ENCODE peak calls at places on chromosomes 11 and 22, in five cellular contexts. One of them, this sample, is unnamed.

GRCh38 chr11:65643971-65644370 is 6.1 kb downstream of the SIPA1 start:
- DNase-seq in mesenchymal stem cell: no peak
- DNase-seq in HCT116: no peak
- DNase-seq in MM.1S: no peak
- DNase-seq in K562: peak; percentile 64
- DNase-seq in this sample: no peak

GRCh38 chr22:25159028-25159427 is 40.6 kb upstream of the CRYBB3 start:
- DNase-seq in MM.1S: no peak
- DNase-seq in HCT116: no peak
- DNase-seq in mesenchymal stem cell: peak; percentile 76
- DNase-seq in K562: no peak
- DNase-seq in this sample: no peak

GRCh38 chr11:16924826-16925494 is 89.3 kb downstream of the PLEKHA7 start:
- DNase-seq in K562: no peak
- DNase-seq in HCT116: peak; percentile 78
- DNase-seq in mesenchymal stem cell: no peak
- DNase-seq in MM.1S: no peak
- DNase-seq in this sample: peak; percentile 72

GRCh38 chr22:27557554-27558060 is 243.9 kb downstream of the MN1 start:
- DNase-seq in MM.1S: no peak
- DNase-seq in K562: peak; percentile 45
- DNase-seq in mesenchymal stem cell: no peak
- DNase-seq in HCT116: no peak
- DNase-seq in this sample: no peak

GRCh38 chr22:25673721-25674120 is 68.3 kb upstream of the MYO18B start:
- DNase-seq in HCT116: no peak
- DNase-seq in mesenchymal stem cell: no peak
- DNase-seq in K562: no peak
- DNase-seq in MM.1S: no peak
- DNase-seq in this sample: no peak

GRCh38 chr11:113161671-113162589 is 152.5 kb upstream of the TTC12 start:
- DNase-seq in MM.1S: no peak
- DNase-seq in K562: no peak
- DNase-seq in mesenchymal stem cell: no peak
- DNase-seq in HCT116: no peak
- DNase-seq in this sample: no peak

GRCh38 chr11:133835258-133836075 is 9.8 kb downstream of the SPATA19 start:
- DNase-seq in mesenchymal stem cell: peak; percentile 8
- DNase-seq in K562: no peak
- DNase-seq in HCT116: peak; percentile 47
- DNase-seq in MM.1S: no peak
- DNase-seq in this sample: peak; percentile 82

GRCh38 chr11:127521413-127521812 is 520.8 kb upstream of the KIRREL3 start:
- DNase-seq in mesenchymal stem cell: peak; percentile 86
- DNase-seq in K562: no peak
- DNase-seq in HCT116: no peak
- DNase-seq in MM.1S: no peak
- DNase-seq in this sample: no peak

GRCh38 chr11:18459634-18460033 is 4.0 kb downstream of the LDHAL6A start:
- DNase-seq in HCT116: no peak
- DNase-seq in MM.1S: no peak
- DNase-seq in K562: no peak
- DNase-seq in mesenchymal stem cell: no peak
- DNase-seq in this sample: no peak

GRCh38 chr11:96338910-96339703 is 3.9 kb downstream of the MAML2 start:
- DNase-seq in mesenchymal stem cell: peak; percentile 80
- DNase-seq in MM.1S: peak; percentile 88
- DNase-seq in HCT116: no peak
- DNase-seq in K562: no peak
- DNase-seq in this sample: no peak

GRCh38 chr11:80462211-80462610 is 1021.4 kb upstream of the TENM4 start:
- DNase-seq in K562: no peak
- DNase-seq in HCT116: no peak
- DNase-seq in MM.1S: no peak
- DNase-seq in mesenchymal stem cell: peak; percentile 20
- DNase-seq in this sample: no peak

GRCh38 chr11:26950260-26950719 is 43.6 kb upstream of the FIBIN start:
- DNase-seq in HCT116: no peak
- DNase-seq in mesenchymal stem cell: peak; percentile 88
- DNase-seq in K562: no peak
- DNase-seq in MM.1S: no peak
- DNase-seq in this sample: no peak

GRCh38 chr11:59069082-59069481 is 17.0 kb upstream of the GLYATL1B start:
- DNase-seq in mesenchymal stem cell: no peak
- DNase-seq in HCT116: no peak
- DNase-seq in MM.1S: no peak
- DNase-seq in K562: no peak
- DNase-seq in this sample: no peak

GRCh38 chr22:36419177-36419911 is 31.6 kb upstream of the MYH9 start:
- DNase-seq in mesenchymal stem cell: peak; percentile 95
- DNase-seq in K562: peak; percentile 55
- DNase-seq in MM.1S: peak; percentile 84
- DNase-seq in HCT116: no peak
- DNase-seq in this sample: no peak

GRCh38 chr11:129440028-129440630 is 64.5 kb downstream of the BARX2 start:
- DNase-seq in MM.1S: no peak
- DNase-seq in mesenchymal stem cell: no peak
- DNase-seq in K562: no peak
- DNase-seq in HCT116: no peak
- DNase-seq in this sample: no peak

GRCh38 chr11:65594991-65595920 is at the start of gene KCNK7:
- DNase-seq in HCT116: no peak
- DNase-seq in mesenchymal stem cell: no peak
- DNase-seq in K562: peak; percentile 71
- DNase-seq in MM.1S: no peak
- DNase-seq in this sample: no peak

GRCh38 chr11:95922536-95923440 is 1.1 kb downstream of the MTMR2 start:
- DNase-seq in mesenchymal stem cell: peak; percentile 34
- DNase-seq in HCT116: no peak
- DNase-seq in MM.1S: no peak
- DNase-seq in K562: no peak
- DNase-seq in this sample: no peak

GRCh38 chr11:19525276-19525675 is 187.4 kb upstream of the NAV2 start:
- DNase-seq in mesenchymal stem cell: no peak
- DNase-seq in K562: no peak
- DNase-seq in MM.1S: no peak
- DNase-seq in HCT116: no peak
- DNase-seq in this sample: no peak

GRCh38 chr22:19143967-19144400 is 467 bp downstream of the ESS2 start:
- DNase-seq in MM.1S: no peak
- DNase-seq in mesenchymal stem cell: peak; percentile 45
- DNase-seq in HCT116: no peak
- DNase-seq in K562: peak; percentile 80
- DNase-seq in this sample: no peak

GRCh38 chr11:9112075-9112474 is 20.7 kb upstream of the SCUBE2 start:
- DNase-seq in K562: no peak
- DNase-seq in mesenchymal stem cell: no peak
- DNase-seq in HCT116: no peak
- DNase-seq in MM.1S: no peak
- DNase-seq in this sample: no peak

GRCh38 chr11:30586251-30587144 is at the start of gene MPPED2:
- DNase-seq in MM.1S: peak; percentile 56
- DNase-seq in HCT116: no peak
- DNase-seq in mesenchymal stem cell: no peak
- DNase-seq in K562: peak; percentile 9
- DNase-seq in this sample: peak; percentile 87

GRCh38 chr11:122757201-122757600 is 81.1 kb upstream of the CRTAM start:
- DNase-seq in HCT116: no peak
- DNase-seq in mesenchymal stem cell: no peak
- DNase-seq in MM.1S: no peak
- DNase-seq in K562: no peak
- DNase-seq in this sample: no peak

GRCh38 chr22:22881116-22882032 is 6.2 kb upstream of the IGLL5 start:
- DNase-seq in mesenchymal stem cell: no peak
- DNase-seq in HCT116: no peak
- DNase-seq in K562: peak; percentile 55
- DNase-seq in MM.1S: peak; percentile 39
- DNase-seq in this sample: no peak

DNA sequence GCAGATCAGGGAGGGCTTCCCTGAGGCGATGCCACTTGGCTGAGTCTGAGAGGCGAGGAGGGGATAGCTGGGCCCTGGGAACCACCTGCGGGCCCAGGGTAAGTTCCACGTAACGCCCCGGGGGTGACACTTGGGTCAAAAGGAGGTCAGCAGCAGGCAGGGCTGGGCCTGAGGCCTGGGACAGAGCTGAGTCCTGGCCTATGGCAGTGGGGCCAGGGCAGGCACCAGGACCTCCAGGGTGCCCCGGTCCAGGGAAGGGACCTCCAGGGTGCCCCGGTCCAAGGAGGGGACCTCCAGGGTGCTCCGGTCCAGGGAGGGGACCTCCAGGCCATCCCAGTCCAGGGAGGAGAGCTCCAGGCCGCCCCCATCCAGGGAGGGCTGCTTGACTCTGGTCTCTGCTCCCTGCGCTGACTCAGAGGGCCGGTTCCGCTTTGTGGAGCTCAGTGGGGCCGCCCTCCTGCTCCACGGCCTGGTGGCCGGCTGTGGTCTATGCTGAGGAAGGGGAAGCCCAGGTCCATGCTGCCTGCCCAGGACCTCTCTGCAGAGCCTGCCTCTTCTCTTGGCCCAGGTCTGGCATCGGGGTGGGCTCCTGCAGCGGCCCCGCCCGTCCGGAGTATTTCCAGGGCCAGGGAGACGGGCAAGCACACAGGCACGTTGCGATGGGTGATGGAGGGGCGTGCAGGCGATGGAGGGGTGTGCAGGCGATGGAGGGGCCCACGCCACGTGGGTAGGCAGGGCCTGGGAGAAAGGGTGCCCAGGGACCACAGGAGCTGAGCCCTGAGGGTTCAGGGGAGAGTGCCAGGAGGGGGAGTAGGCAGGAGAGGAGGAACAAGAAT is 19.5 kb upstream of the WNT7B start:
- DNase-seq in K562: no peak
- DNase-seq in mesenchymal stem cell: peak; percentile 79
- DNase-seq in MM.1S: no peak
- DNase-seq in HCT116: no peak
- DNase-seq in this sample: no peak
- H3K9ac ChIP-seq in K562: no peak overlapping the region
- H3K9ac ChIP-seq in mesenchymal stem cell: peak overlapping the region; percentile 88
- H3K9ac ChIP-seq in MM.1S: no peak overlapping the region
- H3K9ac ChIP-seq in HCT116: no peak overlapping the region
- H3K9ac ChIP-seq in this sample: no peak overlapping the region

DNA sequence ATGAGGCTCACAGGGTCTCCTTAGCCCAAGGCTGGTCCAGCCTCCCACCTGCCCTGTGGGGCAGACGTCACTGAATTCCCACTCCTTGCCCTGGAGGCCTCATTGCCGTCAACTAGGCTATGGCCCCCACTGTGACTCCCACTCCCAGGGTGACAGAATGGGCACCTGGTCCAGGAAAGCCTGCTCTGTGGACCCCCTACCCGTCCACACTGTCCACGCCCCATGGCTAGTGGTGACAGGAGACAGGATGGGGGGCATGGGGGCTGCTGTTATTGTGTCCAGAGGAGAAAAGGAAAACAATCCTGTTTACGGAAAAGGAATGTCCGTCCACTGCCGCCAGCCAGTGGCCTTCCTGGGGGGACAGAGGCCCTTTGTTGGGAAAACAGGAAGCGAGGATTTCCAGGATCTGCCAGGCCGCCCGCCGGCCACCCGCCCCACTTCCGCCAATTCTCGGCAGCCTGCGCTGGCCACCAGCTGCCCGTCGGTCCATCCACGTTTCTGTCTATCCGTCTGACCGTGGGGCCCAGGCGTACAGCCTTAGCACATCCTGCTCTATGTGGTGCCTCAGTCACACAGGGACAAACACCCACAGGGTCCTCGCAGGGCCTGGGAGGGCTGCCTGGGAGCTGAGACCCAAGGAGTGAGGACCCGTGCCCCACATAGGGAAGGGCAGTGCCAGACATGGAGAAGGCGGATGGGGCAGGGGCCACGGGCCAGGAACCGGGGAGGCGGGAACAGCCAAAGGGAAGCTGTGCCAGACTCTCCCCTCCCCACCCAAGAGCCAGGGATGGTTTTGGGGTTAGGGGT is 19.5 kb downstream of the CRELD2 start:
- DNase-seq in MM.1S: peak; percentile 2
- DNase-seq in mesenchymal stem cell: no peak
- DNase-seq in K562: no peak
- DNase-seq in HCT116: no peak
- DNase-seq in this sample: no peak
- H3K4me2 ChIP-seq in MM.1S: no peak overlapping the region
- H3K4me2 ChIP-seq in mesenchymal stem cell: no peak overlapping the region
- H3K4me2 ChIP-seq in K562: no peak overlapping the region
- H3K4me2 ChIP-seq in HCT116: no peak overlapping the region
- H3K4me2 ChIP-seq in this sample: no peak overlapping the region

GRCh38 chr11:12159351-12160099 is 49.1 kb downstream of the MICAL2 start:
- DNase-seq in MM.1S: no peak
- DNase-seq in mesenchymal stem cell: peak; percentile 98
- DNase-seq in K562: no peak
- DNase-seq in HCT116: no peak
- DNase-seq in this sample: no peak

GRCh38 chr11:12157241-12157661 is 46.9 kb downstream of the MICAL2 start:
- DNase-seq in K562: no peak
- DNase-seq in HCT116: no peak
- DNase-seq in mesenchymal stem cell: peak; percentile 85
- DNase-seq in MM.1S: no peak
- DNase-seq in this sample: no peak

GRCh38 chr11:12160231-12160630 is 49.8 kb downstream of the MICAL2 start:
- DNase-seq in MM.1S: no peak
- DNase-seq in K562: no peak
- DNase-seq in HCT116: no peak
- DNase-seq in mesenchymal stem cell: no peak
- DNase-seq in this sample: no peak

GRCh38 chr11:12160680-12161079 is 50.3 kb downstream of the MICAL2 start:
- DNase-seq in K562: no peak
- DNase-seq in MM.1S: no peak
- DNase-seq in HCT116: no peak
- DNase-seq in mesenchymal stem cell: peak; percentile 74
- DNase-seq in this sample: no peak

GRCh38 chr11:12158926-12159325 is 48.5 kb downstream of the MICAL2 start:
- DNase-seq in K562: peak; percentile 61
- DNase-seq in mesenchymal stem cell: no peak
- DNase-seq in MM.1S: no peak
- DNase-seq in HCT116: no peak
- DNase-seq in this sample: no peak
- H3K9ac ChIP-seq in K562: peak overlapping the region; percentile 75
- H3K9ac ChIP-seq in mesenchymal stem cell: peak overlapping the region; percentile 54
- H3K9ac ChIP-seq in MM.1S: no peak overlapping the region
- H3K9ac ChIP-seq in HCT116: no peak overlapping the region
- H3K9ac ChIP-seq in this sample: no peak overlapping the region

DNA sequence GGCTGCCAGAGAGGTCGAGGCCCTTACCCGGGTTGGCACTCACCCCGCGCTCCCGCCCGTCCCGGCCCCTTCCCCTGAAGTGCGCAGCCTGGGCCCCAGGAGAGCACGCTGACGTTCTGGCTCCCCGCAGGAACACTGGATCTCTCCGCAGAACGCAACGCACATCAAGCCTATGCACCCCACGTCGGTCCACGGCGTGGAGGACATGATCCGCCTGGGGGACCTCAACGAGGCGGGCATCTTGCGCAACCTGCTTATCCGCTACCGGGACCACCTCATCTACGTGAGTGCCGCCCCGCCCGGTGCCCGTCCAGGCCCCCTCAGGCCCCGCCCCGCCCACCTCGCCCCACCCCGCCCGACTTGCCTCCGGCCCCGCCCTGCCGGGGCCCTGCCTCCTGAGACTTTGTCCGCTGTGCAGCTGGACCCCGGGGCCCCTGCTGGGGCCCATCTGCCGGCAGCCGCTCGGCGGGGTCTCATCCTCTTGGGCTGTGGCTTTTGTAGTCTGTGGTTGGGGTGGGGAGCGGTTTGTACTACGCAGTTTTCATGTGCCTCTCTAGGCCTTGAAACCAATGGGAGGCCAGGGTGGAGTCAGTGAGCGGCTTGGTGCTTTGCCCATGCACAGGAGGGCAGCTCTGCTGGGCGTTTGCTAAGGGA is 19.7 kb downstream of the MYO7A start:
- DNase-seq in mesenchymal stem cell: no peak
- DNase-seq in HCT116: no peak
- DNase-seq in MM.1S: no peak
- DNase-seq in K562: peak; percentile 93
- DNase-seq in this sample: peak; percentile 89
- H3K4me2 ChIP-seq in mesenchymal stem cell: peak overlapping the region; percentile 63
- H3K4me2 ChIP-seq in HCT116: no peak overlapping the region
- H3K4me2 ChIP-seq in MM.1S: no peak overlapping the region
- H3K4me2 ChIP-seq in K562: peak overlapping the region; percentile 29
- H3K4me2 ChIP-seq in this sample: peak overlapping the region; percentile 77